ENCODE peak calls at places on chromosomes 12 and 14, in four cellular contexts. P is neuronal stem cell, C is IMR-90, W is H9. A is an unnamed sample.

GRCh38 chr14:94540031-94540794 is 21.0 kb upstream of the SERPINA4 start:
- DNase-seq in P (no peak), C (peak; percentile 9), W (no peak), A (no peak)

GRCh38 chr12:66367015-66367667 is 64.8 kb downstream of the HELB start:
- DNase-seq in P (no peak), C (no peak), W (no peak), A (no peak)

GRCh38 chr12:9796346-9796745 is 30.9 kb upstream of the KLRF1 start:
- DNase-seq in P (no peak), C (no peak), W (no peak), A (no peak)

GRCh38 chr14:68891851-68892660 is 87.0 kb downstream of the ACTN1 start:
- DNase-seq in P (no peak), C (peak; percentile 80), W (no peak), A (no peak)

GRCh38 chr14:24673534-24674203 is 39.7 kb upstream of the GZMB start:
- DNase-seq in P (no peak), C (no peak), W (no peak), A (no peak)

GRCh38 chr14:54354096-54354495 is 42.7 kb upstream of the CDKN3 start:
- DNase-seq in P (no peak), C (no peak), W (no peak), A (peak; percentile 23)

GRCh38 chr12:124782132-124782531 is 81.5 kb downstream of the SCARB1 start:
- DNase-seq in P (no peak), C (no peak), W (no peak), A (no peak)

GRCh38 chr12:11650279-11650696 is 814 bp downstream of the ETV6 start:
- DNase-seq in P (no peak), C (no peak), W (peak; percentile 68), A (no peak)

GRCh38 chr14:66036598-66036997 is 449.6 kb upstream of the CCDC196 start:
- DNase-seq in P (no peak), C (no peak), W (no peak), A (no peak)

GRCh38 chr14:91872011-91872476 is 4.7 kb upstream of the TC2N start:
- DNase-seq in P (no peak), C (no peak), W (no peak), A (no peak)

GRCh38 chr14:49962616-49963015 is 69.7 kb downstream of the ARF6 start:
- DNase-seq in P (no peak), C (no peak), W (no peak), A (no peak)

GRCh38 chr12:116495260-116495659 is 63.9 kb upstream of the MAP1LC3B2 start:
- DNase-seq in P (no peak), C (peak; percentile 55), W (no peak), A (no peak)

GRCh38 chr14:91420686-91421085 is 3.1 kb upstream of the CCDC88C start:
- DNase-seq in P (no peak), C (no peak), W (no peak), A (no peak)

GRCh38 chr12:124745468-124745890 is 118.2 kb downstream of the SCARB1 start:
- DNase-seq in P (no peak), C (no peak), W (no peak), A (no peak)

GRCh38 chr14:55454264-55455151 is 14.1 kb upstream of the TBPL2 start:
- DNase-seq in P (no peak), C (peak; percentile 86), W (no peak), A (peak; percentile 42)

GRCh38 chr14:31960039-31960438 is 117.1 kb upstream of the ARHGAP5 start:
- DNase-seq in P (no peak), C (no peak), W (no peak), A (no peak)

GRCh38 chr12:105920161-105920684 is 218.5 kb downstream of the NUAK1 start:
- DNase-seq in P (no peak), C (no peak), W (no peak), A (no peak)

GRCh38 chr12:25377475-25378179 is 126.9 kb upstream of the KRAS start:
- DNase-seq in P (no peak), C (peak; percentile 94), W (no peak), A (no peak)

GRCh38 chr12:111842556-111843396 is 748 bp downstream of the MAPKAPK5 start:
- DNase-seq in P (no peak), C (no peak), W (no peak), A (no peak)

GRCh38 chr14:36096090-36096489 is 80.4 kb downstream of the PTCSC3 start:
- DNase-seq in P (no peak), C (peak; percentile 52), W (no peak), A (no peak)

GRCh38 chr12:91722072-91722471 is 423.6 kb downstream of the BTG1 start:
- DNase-seq in P (no peak), C (no peak), W (no peak), A (no peak)

DNA sequence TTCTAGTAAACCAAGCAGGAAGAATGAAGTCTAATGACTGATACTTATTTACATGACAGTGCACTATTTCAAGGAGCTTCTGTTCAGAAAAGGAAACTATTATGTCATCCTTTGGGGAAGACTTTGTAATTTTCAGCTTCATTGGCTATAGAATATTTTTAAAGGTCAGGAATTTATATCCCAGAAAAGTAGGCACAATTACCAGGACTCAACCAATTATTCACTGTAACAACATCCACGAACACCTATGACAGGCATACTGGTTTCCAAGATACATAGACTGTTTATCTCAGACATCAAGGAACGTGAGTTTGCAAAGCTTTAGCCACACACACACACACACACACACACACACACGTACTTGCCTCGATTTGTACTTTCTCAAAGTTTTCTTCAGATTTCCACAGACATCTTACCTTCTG is 23.2 kb downstream of the OR6S1 start:
- DNase-seq in P (no peak), C (no peak), W (no peak), A (no peak)
- H2AK5ac ChIP-seq in P (no peak overlapping the region), C (no peak overlapping the region), W (no peak overlapping the region), A (no peak overlapping the region)

GRCh38 chr12:3117144-3117581 is 40.0 kb downstream of the TSPAN9 start:
- DNase-seq in P (no peak), C (peak; percentile 78), W (no peak), A (no peak)

GRCh38 chr12:3117628-3118027 is 40.4 kb downstream of the TSPAN9 start:
- DNase-seq in P (no peak), C (peak; percentile 93), W (no peak), A (no peak)

GRCh38 chr12:3115078-3115477 is 37.9 kb downstream of the TSPAN9 start:
- DNase-seq in P (no peak), C (no peak), W (no peak), A (no peak)

GRCh38 chr12:3114671-3115070 is 37.5 kb downstream of the TSPAN9 start:
- DNase-seq in P (no peak), C (no peak), W (no peak), A (no peak)

GRCh38 chr12:3116106-3116898 is 39.1 kb downstream of the TSPAN9 start:
- DNase-seq in P (no peak), C (peak; percentile 40), W (peak; percentile 28), A (no peak)
- H2AK5ac ChIP-seq in P (no peak overlapping the region), C (peak overlapping the region; percentile 93), W (no peak overlapping the region), A (no peak overlapping the region)

GRCh38 chr12:2332266-2332665 is 279.5 kb downstream of the CACNA1C start:
- DNase-seq in P (no peak), C (peak; percentile 76), W (no peak), A (no peak)

GRCh38 chr12:2332947-2333346 is 280.2 kb downstream of the CACNA1C start:
- DNase-seq in P (no peak), C (peak; percentile 61), W (no peak), A (no peak)

GRCh38 chr12:2326470-2326869 is 273.7 kb downstream of the CACNA1C start:
- DNase-seq in P (no peak), C (no peak), W (no peak), A (no peak)

GRCh38 chr12:2333516-2333915 is 280.7 kb downstream of the CACNA1C start:
- DNase-seq in P (no peak), C (no peak), W (no peak), A (no peak)

GRCh38 chr12:2329811-2330210 is 277.0 kb downstream of the CACNA1C start:
- DNase-seq in P (no peak), C (no peak), W (no peak), A (no peak)
- H2AK5ac ChIP-seq in P (peak overlapping the region; percentile 9), C (peak overlapping the region; percentile 43), W (no peak overlapping the region), A (no peak overlapping the region)

GRCh38 chr12:40154381-40154780 is 48.5 kb upstream of the SLC2A13 start:
- DNase-seq in P (no peak), C (no peak), W (no peak), A (no peak)

GRCh38 chr12:40162022-40162421 is 56.1 kb upstream of the SLC2A13 start:
- DNase-seq in P (no peak), C (no peak), W (no peak), A (no peak)

GRCh38 chr12:40157307-40157706 is 51.4 kb upstream of the SLC2A13 start:
- DNase-seq in P (no peak), C (no peak), W (no peak), A (no peak)

GRCh38 chr12:40156031-40156764 is 50.3 kb upstream of the SLC2A13 start:
- DNase-seq in P (no peak), C (no peak), W (no peak), A (no peak)

DNA sequence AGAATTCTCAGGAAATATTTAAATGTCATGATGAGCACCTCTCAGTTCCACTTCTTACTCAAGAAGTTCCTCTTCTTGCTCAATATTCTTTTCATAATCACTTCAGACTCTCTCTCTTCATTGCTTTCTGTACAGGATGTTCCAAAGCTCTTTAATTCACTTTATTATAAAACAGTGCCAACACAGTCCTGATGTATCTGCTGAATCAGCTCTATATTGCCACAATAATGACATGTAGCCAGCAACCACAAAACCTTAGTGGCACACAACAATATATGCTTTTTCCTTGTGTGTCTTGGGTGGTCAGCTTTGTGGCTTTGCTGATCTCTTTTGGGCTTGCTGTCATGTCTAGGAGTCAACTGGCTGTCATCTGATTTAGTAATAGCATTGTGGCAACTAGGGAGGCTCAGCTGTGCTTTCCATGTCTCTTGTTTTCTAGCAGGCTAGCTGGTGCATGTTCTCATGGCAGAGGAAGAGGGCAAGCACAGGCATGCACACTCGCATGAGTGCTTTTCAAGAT is 52.8 kb upstream of the SLC2A13 start:
- DNase-seq in P (no peak), C (no peak), W (no peak), A (no peak)
- H2AK5ac ChIP-seq in P (no peak overlapping the region), C (no peak overlapping the region), W (no peak overlapping the region), A (no peak overlapping the region)

DNA sequence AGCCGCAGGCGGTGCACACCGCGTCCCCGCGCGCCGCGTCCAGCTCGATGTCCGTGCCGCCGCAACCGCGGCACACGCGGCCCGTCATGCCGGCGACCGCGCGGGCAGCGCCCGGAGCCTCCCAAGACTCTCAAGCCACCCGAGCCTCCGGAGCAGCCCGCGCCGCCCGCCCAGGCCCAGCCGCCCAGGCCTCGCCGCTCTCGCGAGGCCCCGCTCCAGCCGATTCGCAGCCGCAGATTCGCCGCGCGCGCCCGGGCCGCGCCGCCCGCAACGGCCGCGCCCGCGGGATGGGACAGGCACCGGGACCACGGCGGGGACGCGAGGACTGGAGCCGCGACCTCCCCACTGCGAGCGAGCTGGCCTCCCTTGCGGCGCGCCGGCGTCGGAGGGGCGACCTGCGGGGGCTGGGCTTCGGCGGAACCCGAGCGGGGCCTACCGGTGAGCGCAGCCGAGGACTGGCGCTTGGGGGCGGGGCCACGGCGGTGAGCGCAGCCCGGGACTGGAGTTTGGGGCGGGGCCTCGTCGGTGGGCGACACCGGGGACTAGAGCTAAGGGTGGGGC is at the start of gene BRF1:
- DNase-seq in P (peak; percentile 95), C (peak; percentile 86), W (peak; percentile 97), A (peak; percentile 98)
- H2AK5ac ChIP-seq in P (peak within 1 kb of the TSS; percentile 88), C (peak within 1 kb of the TSS; percentile 96), W (no peak within 1 kb of the TSS), A (no peak within 1 kb of the TSS)

A was measured in H1.